ENCODE peak calls at places on chromosomes 13 and 19, in six cellular contexts. Q is PC-3, X is AG04450, Z is LNCaP clone FGC, E is fibroblast of mammary gland, O is AG09309. B is an unnamed sample.

GRCh38 chr13:49532593-49532992 is 36.8 kb downstream of the PHF11 start:
- DNase-seq in Q (no peak), X (no peak), Z (no peak), E (no peak), O (no peak), B (peak)

GRCh38 chr13:113410472-113411201 is 42.7 kb downstream of the ADPRHL1 start:
- DNase-seq in Q (peak), X (peak), Z (no peak), E (peak), O (peak), B (peak)

GRCh38 chr19:49356382-49356781 is 5.8 kb downstream of the TEAD2 start:
- DNase-seq in Q (no peak), X (no peak), Z (no peak), E (no peak), O (no peak), B (no peak)

GRCh38 chr13:90299238-90299637 is 1048.2 kb upstream of the MIR17HG start:
- DNase-seq in Q (no peak), X (no peak), Z (no peak), E (no peak), O (no peak), B (no peak)

GRCh38 chr19:7942981-7943443 is 454 bp downstream of the TIMM44 start:
- DNase-seq in Q (peak), X (no peak), Z (no peak), E (no peak), O (no peak), B (no peak)

GRCh38 chr19:7506385-7507328 is 9.2 kb upstream of the ZNF358 start:
- DNase-seq in Q (peak), X (no peak), Z (peak), E (peak), O (no peak), B (peak)

GRCh38 chr19:13103961-13104847 is 1.5 kb upstream of the LYL1 start:
- DNase-seq in Q (peak), X (no peak), Z (no peak), E (no peak), O (no peak), B (no peak)

GRCh38 chr19:41951686-41952172 is 7.4 kb downstream of the RABAC1 start:
- DNase-seq in Q (peak), X (peak), Z (no peak), E (peak), O (no peak), B (no peak)

GRCh38 chr13:41017153-41017552 is 2.0 kb downstream of the ELF1 start:
- DNase-seq in Q (no peak), X (no peak), Z (no peak), E (no peak), O (no peak), B (no peak)

GRCh38 chr19:54432144-54432738 is 16.8 kb upstream of the LENG8 start:
- DNase-seq in Q (peak), X (no peak), Z (peak), E (no peak), O (no peak), B (no peak)

GRCh38 chr13:98141938-98142426 is 912 bp upstream of the FARP1 start:
- DNase-seq in Q (no peak), X (no peak), Z (no peak), E (no peak), O (no peak), B (no peak)

GRCh38 chr13:83498486-83499190 is 383.6 kb downstream of the SLITRK1 start:
- DNase-seq in Q (peak), X (no peak), Z (peak), E (peak), O (peak), B (no peak)

GRCh38 chr13:20441879-20442278 is 83.8 kb downstream of the CRYL1 start:
- DNase-seq in Q (peak), X (peak), Z (no peak), E (peak), O (peak), B (no peak)

GRCh38 chr13:24624801-24625231 is 55.4 kb upstream of the ATP12A start:
- DNase-seq in Q (no peak), X (no peak), Z (no peak), E (no peak), O (no peak), B (no peak)

GRCh38 chr13:110354209-110354627 is 47.1 kb downstream of the COL4A2 start:
- DNase-seq in Q (peak), X (no peak), Z (peak), E (no peak), O (no peak), B (no peak)

GRCh38 chr13:42354246-42355117 is 82.5 kb downstream of the AKAP11 start:
- DNase-seq in Q (peak), X (peak), Z (peak), E (peak), O (no peak), B (no peak)

GRCh38 chr13:29059837-29060236 is 239.7 kb downstream of the MTUS2 start:
- DNase-seq in Q (no peak), X (no peak), Z (no peak), E (no peak), O (no peak), B (no peak)

GRCh38 chr19:1081301-1082164 is 13.6 kb downstream of the POLR2E start:
- DNase-seq in Q (no peak), X (no peak), Z (no peak), E (no peak), O (no peak), B (no peak)

GRCh38 chr13:46893820-46894533 is 2.9 kb downstream of the HTR2A start:
- DNase-seq in Q (peak), X (no peak), Z (no peak), E (peak), O (no peak), B (no peak)

GRCh38 chr19:14114854-14115253 is 2.7 kb downstream of the PRKACA start:
- DNase-seq in Q (peak), X (no peak), Z (no peak), E (peak), O (no peak), B (no peak)

GRCh38 chr13:47420568-47420967 is 523.7 kb upstream of the HTR2A start:
- DNase-seq in Q (peak), X (no peak), Z (no peak), E (peak), O (no peak), B (peak)

GRCh38 chr13:110799246-110800236 is 86.0 kb downstream of the ING1 start:
- DNase-seq in Q (no peak), X (peak), Z (no peak), E (peak), O (peak), B (no peak)

GRCh38 chr13:31742102-31742695 is 2.9 kb downstream of the RXFP2 start:
- DNase-seq in Q (peak), X (peak), Z (peak), E (peak), O (peak), B (no peak)

GRCh38 chr13:31733709-31734108 is 5.6 kb upstream of the RXFP2 start:
- DNase-seq in Q (no peak), X (no peak), Z (no peak), E (no peak), O (no peak), B (no peak)

GRCh38 chr13:31739226-31739625 is at the start of gene RXFP2:
- DNase-seq in Q (no peak), X (no peak), Z (no peak), E (no peak), O (no peak), B (no peak)
- H3K4me3 ChIP-seq in Q (no peak), X (no peak), Z (no peak), E (no peak), O (no peak), B (no peak)

DNA sequence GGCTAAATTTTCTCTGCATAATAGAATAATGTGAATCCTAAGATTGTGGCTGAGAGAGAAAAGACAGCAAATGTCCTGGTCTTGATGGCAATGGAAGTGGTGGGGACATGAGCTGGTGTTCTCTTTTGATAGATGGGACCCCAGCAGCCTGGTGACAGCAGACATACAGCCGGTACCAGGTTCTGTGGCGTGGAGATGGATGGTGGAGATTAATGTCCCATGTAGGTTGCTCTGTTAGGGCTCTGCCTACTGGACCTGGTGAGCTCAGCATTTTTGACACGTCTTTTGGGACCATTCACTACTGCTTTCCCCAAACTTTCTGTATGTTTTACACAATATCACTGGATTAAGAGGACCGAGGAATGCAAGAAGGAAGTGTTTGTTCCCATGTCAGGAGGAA is 8.2 kb upstream of the SIGLEC14 start:
- DNase-seq in Q (no peak), X (no peak), Z (no peak), E (no peak), O (no peak), B (no peak)
- TF ChIP-seq CTCF in Q (no peak), X (no peak), Z (peak), E (no peak), O (no peak), B (no peak)

GRCh38 chr13:27522847-27523246 is 72.5 kb upstream of the MTIF3 start:
- DNase-seq in Q (no peak), X (no peak), Z (no peak), E (no peak), O (no peak), B (no peak)
- H3K4me3 ChIP-seq in Q (no peak), X (no peak), Z (no peak), E (no peak), O (no peak), B (no peak)

DNA sequence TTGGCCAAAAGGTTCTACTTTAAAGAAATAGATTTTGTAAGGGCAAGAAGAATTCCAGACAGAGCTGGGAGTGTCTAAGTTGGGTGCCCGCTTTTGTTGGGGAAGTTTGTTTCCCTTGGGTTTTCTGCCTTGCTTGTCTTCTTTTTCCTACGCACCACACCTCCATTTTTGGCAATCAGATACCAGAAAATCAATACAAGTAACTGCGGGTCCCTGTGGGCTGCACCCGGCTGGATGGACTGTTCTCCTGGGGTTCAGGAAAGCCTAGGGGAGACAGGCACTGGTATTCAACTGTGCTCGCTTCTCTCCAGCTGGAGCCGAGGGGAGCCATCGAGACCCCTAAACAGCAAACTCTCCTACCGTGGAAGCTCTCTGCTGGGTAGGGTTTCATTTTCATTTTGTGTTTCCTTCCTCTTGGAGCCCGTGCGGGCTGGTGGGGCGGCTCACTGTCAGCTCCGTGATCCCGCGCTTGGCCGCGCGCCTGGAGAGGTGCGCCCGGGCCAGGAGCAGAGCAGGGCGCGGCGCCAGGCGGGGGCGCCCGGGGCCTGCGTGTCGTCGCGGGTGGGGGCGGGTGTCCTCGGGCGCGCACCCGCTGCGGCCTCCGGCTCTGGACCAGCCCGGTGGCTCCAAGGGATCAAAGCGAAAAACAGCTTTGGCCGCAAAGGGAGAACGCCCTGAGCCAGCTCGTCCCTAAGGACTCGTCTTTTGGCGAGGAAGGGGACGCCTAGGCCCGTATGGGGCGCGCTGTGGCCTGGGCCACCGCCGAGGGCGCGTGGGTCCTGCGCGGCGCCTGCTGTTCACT is 347.2 kb downstream of the ZNF536 start:
- DNase-seq in Q (no peak), X (no peak), Z (no peak), E (peak), O (no peak), B (no peak)
- TF ChIP-seq CTCF in Q (no peak), X (no peak), Z (peak), E (no peak), O (no peak), B (no peak)

DNA sequence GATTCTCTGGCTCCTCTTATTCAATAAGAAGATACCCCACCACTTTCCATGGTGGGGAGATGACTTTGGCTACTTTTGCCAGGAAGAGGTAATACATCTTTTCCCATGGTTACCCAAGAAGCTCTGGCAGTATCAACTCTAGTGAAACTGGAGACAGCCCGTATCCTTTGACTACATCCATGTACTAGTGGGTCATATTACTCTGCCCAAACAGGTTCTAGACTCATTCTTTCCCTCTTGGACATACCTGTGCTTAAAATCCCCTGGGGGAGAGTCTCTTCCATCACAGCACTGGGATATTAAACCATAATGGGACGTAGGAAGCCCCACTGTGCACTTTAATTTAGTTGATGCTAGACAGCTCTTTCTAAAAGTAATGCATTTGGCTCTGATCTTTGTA is 144.7 kb upstream of the KLF12 start:
- DNase-seq in Q (peak), X (no peak), Z (no peak), E (no peak), O (no peak), B (no peak)
- H3K4me3 ChIP-seq in Q (no peak), X (no peak), Z (no peak), E (no peak), O (no peak), B (no peak)

GRCh38 chr19:44845612-44846454 is at the start of gene NECTIN2:
- DNase-seq in Q (peak), X (peak), Z (peak), E (peak), O (peak), B (peak)
- TF ChIP-seq CTCF in Q (peak), X (peak), Z (peak), E (peak), O (peak), B (peak)

DNA sequence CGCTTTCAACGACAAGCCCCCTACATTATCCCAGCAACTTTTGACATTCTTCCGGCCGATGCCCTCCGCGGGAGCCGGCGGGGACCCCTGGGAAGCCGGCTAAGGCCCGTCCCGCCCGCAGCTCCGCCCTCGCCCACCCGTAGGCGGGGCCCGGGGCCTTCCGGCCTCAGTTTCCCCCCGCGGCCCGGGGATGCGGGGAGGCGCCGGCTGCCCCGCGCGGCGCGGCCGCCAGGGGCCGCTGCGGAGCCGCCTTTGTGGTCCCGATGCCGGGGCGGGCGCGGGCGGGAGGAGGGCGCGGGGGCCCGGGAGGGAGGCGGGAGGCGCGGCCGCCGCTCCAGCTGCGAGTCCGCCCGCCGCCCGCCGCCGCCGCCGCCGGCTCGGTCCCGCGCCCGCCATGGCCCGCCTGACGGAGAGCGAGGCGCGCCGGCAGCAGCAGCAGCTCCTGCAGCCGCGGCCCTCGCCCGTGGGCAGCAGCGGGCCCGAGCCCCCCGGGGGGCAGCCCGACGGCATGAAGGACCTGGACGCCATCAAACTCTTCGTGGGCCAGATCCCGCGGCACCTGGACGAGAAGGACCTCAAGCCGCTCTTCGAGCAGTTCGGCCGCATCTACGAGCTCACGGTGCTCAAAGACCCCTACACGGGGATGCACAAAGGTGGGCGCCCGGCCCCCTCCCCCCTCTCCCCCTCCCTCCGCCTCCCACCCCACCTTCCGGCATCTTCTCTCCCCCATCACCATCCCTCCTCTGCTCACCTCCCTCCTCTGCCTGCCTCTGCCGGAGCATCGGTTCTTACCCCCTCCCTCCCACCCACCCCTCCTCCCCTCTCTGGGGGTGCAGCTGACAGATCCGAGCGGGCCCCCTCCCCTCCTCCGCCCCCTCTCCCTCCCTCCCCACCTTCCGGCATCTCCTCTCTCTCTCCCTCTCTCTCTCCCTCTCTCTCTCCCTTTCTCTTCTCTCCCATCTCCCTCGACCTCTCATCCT is at the start of gene CELF5:
- DNase-seq in Q (peak), X (no peak), Z (no peak), E (no peak), O (no peak), B (no peak)
- H3K4me3 ChIP-seq in Q (no peak), X (peak), Z (no peak), E (no peak), O (no peak), B (no peak)

GRCh38 chr13:91960947-91961346 is 562.5 kb downstream of the GPC5 start:
- DNase-seq in Q (no peak), X (no peak), Z (no peak), E (no peak), O (no peak), B (no peak)

GRCh38 chr13:91950803-91951202 is 552.4 kb downstream of the GPC5 start:
- DNase-seq in Q (no peak), X (no peak), Z (no peak), E (no peak), O (no peak), B (no peak)

GRCh38 chr13:91955546-91956355 is 557.3 kb downstream of the GPC5 start:
- DNase-seq in Q (no peak), X (no peak), Z (no peak), E (no peak), O (no peak), B (no peak)
- TF ChIP-seq CTCF in Q (no peak), X (no peak), Z (no peak), E (no peak), O (no peak), B (peak)

B was measured in epithelial cell of proximal tubule.